ENCODE peak calls at places on chromosomes 5 and 9, in nine cellular contexts. S is fibroblast of lung, V is HepG2, F is sigmoid colon, I is fibroblast of pulmonary artery, K is A549, R is brain microvascular endothelial cell, D is psoas muscle, T is PC-3. Q is an unnamed sample.

GRCh38 chr5:34474573-34475021 is 181.5 kb upstream of the RAI14 start:
- DNase-seq in V (peak; percentile 40), S (peak; percentile 79), T (peak; percentile 73), I (peak; percentile 82), R (peak; percentile 44), K (peak; percentile 70), F (no peak), D (no peak), Q (peak; percentile 49)

GRCh38 chr9:85522459-85523092 is 219.2 kb downstream of the AGTPBP1 start:
- DNase-seq in S (peak; percentile 38), F (no peak), D (peak; percentile 45), K (peak; percentile 44), R (peak; percentile 43), V (no peak), T (no peak), I (peak; percentile 67), Q (no peak)

GRCh38 chr9:119968837-119969707 is 599.8 kb upstream of the BRINP1 start:
- DNase-seq in S (peak; percentile 57), K (peak; percentile 62), R (peak; percentile 74), T (peak; percentile 43), I (peak; percentile 63), V (peak; percentile 28), D (peak; percentile 76), F (peak; percentile 83), Q (peak; percentile 67)

GRCh38 chr9:15220658-15221310 is 86.2 kb downstream of the TTC39B start:
- DNase-seq in R (peak; percentile 52), T (no peak), F (no peak), S (peak; percentile 55), D (no peak), K (no peak), V (no peak), I (no peak), Q (no peak)

GRCh38 chr5:99922386-99922785 is 612.8 kb upstream of the FAM174A start:
- DNase-seq in K (no peak), R (no peak), F (no peak), S (no peak), D (no peak), T (peak; percentile 40), I (no peak), V (no peak), Q (no peak)

GRCh38 chr5:87825583-87825982 is 412.9 kb upstream of the CCNH start:
- DNase-seq in F (no peak), D (no peak), T (peak; percentile 27), R (no peak), S (no peak), K (no peak), I (no peak), V (no peak), Q (no peak)

GRCh38 chr9:137422668-137423000 is 328 bp downstream of the EXD3 start:
- DNase-seq in S (no peak), R (no peak), K (no peak), V (no peak), D (no peak), I (no peak), T (peak; percentile 22), F (peak; percentile 69), Q (no peak)

GRCh38 chr9:108186996-108187395 is 668.8 kb downstream of the ACTL7B start:
- DNase-seq in I (peak; percentile 65), K (no peak), T (no peak), F (peak; percentile 81), R (peak; percentile 7), V (no peak), D (peak; percentile 65), S (peak; percentile 89), Q (peak; percentile 57)

GRCh38 chr9:136365775-136366223 is 2.3 kb upstream of the DNLZ start:
- DNase-seq in D (no peak), K (no peak), R (no peak), V (no peak), T (no peak), S (no peak), I (no peak), F (no peak), Q (no peak)

GRCh38 chr5:149175346-149176113 is 34.2 kb downstream of the ABLIM3 start:
- DNase-seq in T (no peak), F (no peak), I (peak; percentile 53), V (no peak), S (peak; percentile 63), D (peak; percentile 60), R (no peak), K (no peak), Q (no peak)

DNA sequence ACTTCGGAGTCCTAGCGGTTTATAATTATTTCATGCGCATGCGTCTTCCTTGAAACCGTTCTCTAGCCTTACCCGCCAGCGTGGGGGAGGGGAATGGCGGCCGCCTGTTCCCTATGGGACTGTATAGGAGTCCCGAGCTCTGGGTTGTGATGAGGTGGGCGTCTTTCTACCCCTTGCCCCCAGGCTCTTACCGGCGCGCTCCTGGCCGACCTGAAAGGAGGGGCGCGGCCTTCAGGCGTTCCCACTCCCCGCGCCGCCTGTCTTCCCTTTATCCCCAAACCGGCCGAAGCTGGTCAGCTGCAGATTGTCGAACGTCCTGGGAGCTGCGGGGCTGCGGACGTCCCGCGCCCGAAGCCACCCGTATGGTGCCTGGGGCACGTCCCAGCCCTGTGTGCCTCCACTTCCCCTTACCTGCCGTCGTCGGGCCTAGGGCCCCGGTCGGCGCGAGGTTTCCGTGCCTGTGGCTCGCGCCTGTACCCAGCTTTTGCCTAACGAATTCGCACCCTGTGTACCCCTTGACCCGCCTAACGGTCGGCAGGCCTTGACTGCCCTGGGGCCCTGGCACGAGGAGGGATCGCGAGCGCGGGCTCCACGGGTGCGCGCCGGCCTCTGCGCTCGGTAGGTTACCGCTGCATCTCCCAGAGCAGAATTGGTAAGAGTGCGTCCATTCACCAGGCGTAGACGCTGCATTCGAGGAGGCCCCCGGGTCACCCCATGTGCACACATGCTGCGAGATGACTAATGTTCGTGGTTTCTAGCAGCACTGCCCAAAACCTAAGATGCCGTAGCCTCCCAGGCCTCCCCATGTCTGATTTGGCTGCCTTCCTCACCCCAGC is 653 bp upstream of the HNRNPH1 start:
- DNase-seq in V (peak; percentile 45), I (peak; percentile 63), D (no peak), K (no peak), R (peak; percentile 86), T (peak; percentile 71), F (peak; percentile 77), S (peak; percentile 85), Q (peak; percentile 84)
- TF ChIP-seq CTCF in V (peak; percentile 4), I (no peak), D (no peak), K (no peak), R (peak; percentile 6), T (no peak), F (no peak), S (no peak), Q (no peak)

GRCh38 chr5:167634432-167634831 is 657.0 kb upstream of the WWC1 start:
- DNase-seq in D (no peak), F (no peak), I (peak; percentile 58), K (peak; percentile 59), R (peak; percentile 46), S (peak; percentile 91), V (no peak), T (no peak), Q (peak; percentile 29)
- H3K4me3 ChIP-seq in D (no peak overlapping the region), F (no peak overlapping the region), I (no peak overlapping the region), K (no peak overlapping the region), R (no peak overlapping the region), S (no peak overlapping the region), V (no peak overlapping the region), T (no peak overlapping the region), Q (no peak overlapping the region)

GRCh38 chr9:131554088-131554864 is 9.0 kb downstream of the PRRT1B start:
- DNase-seq in I (no peak), S (no peak), F (no peak), K (no peak), T (no peak), D (no peak), R (no peak), V (no peak), Q (no peak)

GRCh38 chr9:131559416-131560000 is 14.2 kb downstream of the PRRT1B start:
- DNase-seq in V (no peak), K (no peak), F (no peak), I (no peak), R (no peak), T (no peak), D (no peak), S (no peak), Q (no peak)

GRCh38 chr9:131554865-131555351 is 9.6 kb downstream of the PRRT1B start:
- DNase-seq in K (no peak), R (no peak), D (no peak), I (no peak), S (no peak), T (no peak), V (no peak), F (no peak), Q (no peak)

GRCh38 chr9:131555841-131556673 is 10.7 kb downstream of the PRRT1B start:
- DNase-seq in R (no peak), I (no peak), D (no peak), F (no peak), V (no peak), S (no peak), K (no peak), T (no peak), Q (no peak)

DNA sequence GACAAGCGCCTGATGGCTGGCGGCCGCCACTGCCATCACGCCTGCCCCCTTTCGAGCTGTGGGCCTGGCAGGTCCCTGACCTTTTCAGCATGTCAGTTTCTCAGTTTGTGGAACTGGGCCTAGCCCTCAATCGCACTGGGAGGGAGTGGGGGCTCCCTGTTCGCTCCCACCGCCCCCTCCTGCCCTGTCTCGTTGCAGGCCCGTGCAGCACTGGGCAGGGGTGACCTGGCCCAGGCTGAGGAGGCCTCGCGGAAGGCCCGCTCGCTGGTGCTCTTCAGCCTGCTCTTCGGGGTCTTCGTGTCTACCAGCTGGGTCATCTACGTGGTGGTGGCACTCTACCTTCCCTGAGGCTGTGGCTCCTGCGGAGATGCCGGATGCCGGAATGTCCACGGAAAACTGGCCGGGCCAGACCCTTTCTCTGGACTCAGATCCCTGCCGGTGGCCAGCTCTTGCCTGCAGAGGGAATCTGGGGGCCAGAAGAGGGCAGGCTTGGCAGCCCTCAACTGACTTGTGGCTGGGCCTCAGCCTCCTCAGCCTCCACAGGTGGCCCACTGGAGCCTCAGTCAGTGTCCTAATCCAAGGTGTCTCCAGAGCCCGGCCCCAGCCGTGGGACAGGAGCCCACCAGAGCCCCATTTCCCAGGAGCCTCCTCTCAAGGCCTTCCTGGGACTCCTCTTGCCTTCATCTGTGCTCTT is 12.7 kb downstream of the PRRT1B start:
- DNase-seq in T (no peak), I (no peak), F (no peak), V (no peak), S (no peak), R (no peak), K (no peak), D (no peak), Q (no peak)
- TF ChIP-seq CTCF in T (no peak), I (no peak), F (no peak), V (peak; percentile 55), S (no peak), R (no peak), K (no peak), D (no peak), Q (no peak)

GRCh38 chr5:26893078-26893477 is 145.3 kb downstream of the CDH9 start:
- DNase-seq in F (no peak), K (no peak), S (no peak), T (no peak), R (no peak), I (no peak), D (no peak), V (no peak), Q (no peak)

GRCh38 chr5:26894719-26895263 is 143.6 kb downstream of the CDH9 start:
- DNase-seq in F (no peak), I (peak; percentile 14), D (no peak), K (no peak), V (no peak), R (peak; percentile 0), S (no peak), T (peak; percentile 82), Q (no peak)

DNA sequence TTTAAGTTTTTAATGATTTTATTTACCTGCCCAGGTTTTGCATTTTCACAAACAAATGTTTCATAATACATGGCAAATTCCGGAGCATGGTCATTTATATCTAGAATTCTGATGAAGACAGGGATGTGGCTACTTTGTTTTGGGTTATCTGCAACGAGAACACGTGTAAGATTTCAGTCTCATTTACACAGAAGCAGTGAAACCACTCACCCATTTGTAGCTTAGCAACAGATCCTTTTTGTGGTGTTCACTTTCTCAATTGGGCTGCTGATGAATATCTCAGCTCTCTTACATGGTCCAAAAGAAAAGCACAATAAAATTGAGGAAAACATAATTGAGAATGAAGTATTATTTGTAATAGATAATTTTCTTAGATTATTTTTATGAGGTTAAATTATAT is 148.6 kb downstream of the CDH9 start:
- DNase-seq in D (no peak), R (no peak), I (no peak), T (no peak), K (no peak), V (no peak), S (no peak), F (no peak), Q (no peak)
- H3K4me3 ChIP-seq in D (no peak overlapping the region), R (no peak overlapping the region), I (no peak overlapping the region), T (no peak overlapping the region), K (no peak overlapping the region), V (no peak overlapping the region), S (no peak overlapping the region), F (no peak overlapping the region), Q (no peak overlapping the region)